ENCODE peak calls at places on chromosomes 3 and 15, in four cellular contexts. G is GM23248, Q is MM.1S, F is HCT116. O is an unnamed sample.

GRCh38 chr15:63553388-63553791 is 43.8 kb upstream of the FBXL22 start:
- DNase-seq in F (no peak), Q (no peak), G (peak; percentile 94), O (peak; percentile 61)

GRCh38 chr15:29102911-29103824 is 166.5 kb downstream of the NSMCE3 start:
- DNase-seq in Q (no peak), F (no peak), G (peak; percentile 65), O (no peak)

GRCh38 chr3:170909129-170909903 is 879 bp upstream of the EIF5A2 start:
- DNase-seq in Q (no peak), G (peak; percentile 89), F (no peak), O (peak; percentile 95)

GRCh38 chr3:80785475-80785874 is 976.0 kb downstream of the GBE1 start:
- DNase-seq in Q (peak; percentile 17), G (peak; percentile 9), F (no peak), O (peak; percentile 58)

GRCh38 chr15:58551764-58552504 is 120.1 kb downstream of the LIPC start:
- DNase-seq in G (peak; percentile 94), Q (no peak), F (no peak), O (peak; percentile 70)

GRCh38 chr3:150721285-150722130 is 17.8 kb upstream of the ERICH6 start:
- DNase-seq in G (peak; percentile 69), F (peak; percentile 45), Q (peak; percentile 73), O (peak; percentile 86)

GRCh38 chr15:53611145-53611920 is 148.1 kb downstream of the WDR72 start:
- DNase-seq in G (no peak), F (no peak), Q (no peak), O (peak; percentile 21)

GRCh38 chr3:33474895-33475294 is 34.7 kb upstream of the UBP1 start:
- DNase-seq in Q (no peak), F (no peak), G (no peak), O (no peak)

GRCh38 chr15:66757030-66757429 is 55.0 kb downstream of the SMAD6 start:
- DNase-seq in G (no peak), F (no peak), Q (no peak), O (no peak)

GRCh38 chr15:77830041-77830440 is 197.3 kb upstream of the LINGO1 start:
- DNase-seq in G (peak; percentile 71), Q (no peak), F (peak; percentile 6), O (no peak)

GRCh38 chr3:197942956-197943556 is 6.9 kb upstream of the RPL35A start:
- DNase-seq in F (peak; percentile 61), Q (peak; percentile 64), G (peak; percentile 68), O (peak; percentile 73)

GRCh38 chr15:36951747-36952247 is 148.6 kb downstream of the MEIS2 start:
- DNase-seq in Q (no peak), F (no peak), G (peak; percentile 85), O (peak; percentile 61)

GRCh38 chr3:32238027-32238815 is at the start of gene CMTM8:
- DNase-seq in Q (peak; percentile 74), G (peak; percentile 28), F (no peak), O (peak; percentile 78)

GRCh38 chr3:98529856-98530459 is 1.8 kb upstream of the GPR15 start:
- DNase-seq in F (no peak), Q (no peak), G (no peak), O (no peak)

DNA sequence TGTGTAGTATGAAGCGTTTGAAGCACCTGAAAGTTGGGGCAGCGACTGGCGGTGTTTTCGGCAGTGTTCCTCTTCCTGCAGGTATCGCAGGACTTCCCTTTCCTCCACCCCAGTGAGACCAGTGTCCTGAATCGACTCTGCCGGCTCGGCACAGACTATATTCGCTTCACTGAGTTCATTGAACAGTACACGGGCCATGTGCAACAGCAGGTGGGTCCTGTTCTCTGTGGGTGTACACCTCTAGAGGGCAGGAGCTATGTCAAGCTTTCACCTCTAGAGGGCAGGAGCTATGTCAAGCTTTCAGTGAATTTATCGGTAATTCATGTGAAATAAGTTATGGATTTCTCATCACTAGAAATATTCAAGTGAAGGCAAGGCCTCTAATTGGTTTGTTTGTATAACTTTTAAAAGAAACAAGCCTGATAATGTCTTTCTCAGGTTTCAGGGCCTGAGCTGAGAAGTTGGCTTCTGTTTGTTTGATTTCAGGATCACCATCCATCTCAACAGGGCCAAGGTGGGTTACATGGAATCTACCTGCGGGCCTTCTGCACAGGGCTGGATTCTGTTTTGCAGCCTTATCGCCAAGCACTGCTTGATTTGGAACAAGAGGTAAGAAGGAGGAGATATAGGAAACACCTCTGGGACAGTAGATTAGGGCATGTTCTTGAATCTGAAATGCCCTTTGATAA is 5.3 kb downstream of the TUBGCP4 start:
- DNase-seq in G (peak; percentile 61), F (peak; percentile 27), Q (peak; percentile 53), O (peak; percentile 69)
- TF ChIP-seq EZH2phosphoT487 in G (no peak), F (no peak), Q (no peak), O (no peak)

GRCh38 chr3:71662553-71662952 is 62.6 kb downstream of the EIF4E3 start:
- DNase-seq in Q (no peak), G (no peak), F (no peak), O (no peak)

GRCh38 chr3:71662056-71662455 is 63.1 kb downstream of the EIF4E3 start:
- DNase-seq in Q (no peak), G (no peak), F (no peak), O (no peak)

GRCh38 chr3:71652786-71653419 is 69.4 kb upstream of the FOXP1 start:
- DNase-seq in G (peak; percentile 74), Q (peak; percentile 39), F (peak; percentile 4), O (peak; percentile 76)

GRCh38 chr3:71659758-71660666 is 65.2 kb downstream of the EIF4E3 start:
- DNase-seq in Q (no peak), G (peak; percentile 24), F (no peak), O (no peak)

DNA sequence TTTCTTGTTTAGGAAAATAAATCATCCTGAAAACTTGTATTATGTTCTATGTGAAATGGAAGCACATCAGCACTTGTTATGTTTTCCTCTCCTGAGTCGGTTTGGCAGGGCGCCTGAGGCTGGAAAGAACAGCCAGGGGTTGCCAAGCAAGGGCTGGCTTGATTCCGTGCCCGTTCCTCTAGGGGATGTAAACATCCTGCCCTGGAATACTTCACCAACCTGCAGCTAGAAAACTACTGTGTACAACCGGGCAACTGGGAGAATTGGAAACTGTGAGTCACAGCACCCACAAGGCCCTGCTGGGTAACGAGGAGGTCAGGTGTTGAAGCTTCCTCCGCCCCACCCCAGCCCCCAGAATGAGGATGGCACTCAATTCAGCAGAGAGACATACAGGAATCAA is 67.1 kb downstream of the EIF4E3 start:
- DNase-seq in F (peak; percentile 7), G (peak; percentile 9), Q (no peak), O (peak; percentile 97)
- H3K4me1 ChIP-seq in F (peaks cover 8% of the 10 kb centered on the region), G (no peaks in the 10 kb centered on the region), Q (no peaks in the 10 kb centered on the region), O (peaks cover 12% of the 10 kb centered on the region)

GRCh38 chr15:38076806-38077205 is 142.4 kb downstream of the TMCO5A start:
- DNase-seq in G (no peak), F (no peak), Q (no peak), O (no peak)
- H2AFZ ChIP-seq in G (no peak overlapping the region), F (no peak overlapping the region), Q (no peak overlapping the region), O (no peak overlapping the region)

GRCh38 chr3:142263126-142263525 is 37.7 kb upstream of the GK5 start:
- DNase-seq in Q (no peak), F (no peak), G (peak; percentile 2), O (peak; percentile 63)

DNA sequence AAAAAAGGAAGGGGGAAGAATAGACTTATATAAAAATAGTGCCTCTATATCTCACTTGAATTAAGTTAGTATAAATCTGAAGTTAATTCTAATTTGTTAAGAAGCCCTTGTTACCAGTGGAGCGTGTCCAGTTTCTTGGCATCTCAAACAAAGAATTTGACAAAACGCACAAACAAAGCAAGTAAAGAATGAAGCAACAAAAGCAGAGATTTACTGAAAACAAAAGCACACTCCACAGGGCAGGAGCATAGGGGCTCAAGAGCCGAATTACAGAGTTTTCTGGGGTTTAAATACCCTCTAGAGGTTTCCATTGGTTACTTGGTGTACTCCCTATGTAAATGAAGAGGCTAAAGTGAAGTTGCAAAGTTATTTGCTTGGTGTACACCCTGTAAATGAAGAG is 34.0 kb upstream of the GK5 start:
- DNase-seq in G (no peak), F (no peak), Q (no peak), O (no peak)
- TF ChIP-seq EZH2phosphoT487 in G (no peak), F (no peak), Q (no peak), O (no peak)

GRCh38 chr3:45981321-45982038 is 14.1 kb downstream of the FYCO1 start:
- DNase-seq in Q (no peak), F (no peak), G (peak; percentile 46), O (no peak)
- H3K4me1 ChIP-seq in Q (peaks cover 41% of the 10 kb centered on the region), F (no peaks in the 10 kb centered on the region), G (peaks cover 26% of the 10 kb centered on the region), O (peaks cover 47% of the 10 kb centered on the region)

GRCh38 chr15:51189579-51190397 is 95.1 kb upstream of the TNFAIP8L3 start:
- DNase-seq in Q (no peak), G (no peak), F (no peak), O (no peak)
- H2AFZ ChIP-seq in Q (no peak overlapping the region), G (no peak overlapping the region), F (no peak overlapping the region), O (no peak overlapping the region)

GRCh38 chr3:187986514-187986934 is 167.4 kb upstream of the LPP start:
- DNase-seq in G (peak; percentile 96), Q (no peak), F (peak; percentile 19), O (peak; percentile 94)
- TF ChIP-seq EZH2phosphoT487 in G (no peak), Q (no peak), F (no peak), O (no peak)

GRCh38 chr15:40769310-40770146 is at the start of gene C15orf62:
- DNase-seq in F (no peak), G (peak; percentile 33), Q (no peak), O (peak; percentile 84)

GRCh38 chr15:40766906-40767837 is 2.6 kb upstream of the C15orf62 start:
- DNase-seq in F (no peak), Q (no peak), G (peak; percentile 57), O (peak; percentile 54)

GRCh38 chr15:40770147-40770721 is 454 bp downstream of the C15orf62 start:
- DNase-seq in Q (no peak), F (no peak), G (no peak), O (no peak)

GRCh38 chr15:40767838-40768491 is 1.8 kb upstream of the C15orf62 start:
- DNase-seq in F (no peak), Q (no peak), G (no peak), O (no peak)

DNA sequence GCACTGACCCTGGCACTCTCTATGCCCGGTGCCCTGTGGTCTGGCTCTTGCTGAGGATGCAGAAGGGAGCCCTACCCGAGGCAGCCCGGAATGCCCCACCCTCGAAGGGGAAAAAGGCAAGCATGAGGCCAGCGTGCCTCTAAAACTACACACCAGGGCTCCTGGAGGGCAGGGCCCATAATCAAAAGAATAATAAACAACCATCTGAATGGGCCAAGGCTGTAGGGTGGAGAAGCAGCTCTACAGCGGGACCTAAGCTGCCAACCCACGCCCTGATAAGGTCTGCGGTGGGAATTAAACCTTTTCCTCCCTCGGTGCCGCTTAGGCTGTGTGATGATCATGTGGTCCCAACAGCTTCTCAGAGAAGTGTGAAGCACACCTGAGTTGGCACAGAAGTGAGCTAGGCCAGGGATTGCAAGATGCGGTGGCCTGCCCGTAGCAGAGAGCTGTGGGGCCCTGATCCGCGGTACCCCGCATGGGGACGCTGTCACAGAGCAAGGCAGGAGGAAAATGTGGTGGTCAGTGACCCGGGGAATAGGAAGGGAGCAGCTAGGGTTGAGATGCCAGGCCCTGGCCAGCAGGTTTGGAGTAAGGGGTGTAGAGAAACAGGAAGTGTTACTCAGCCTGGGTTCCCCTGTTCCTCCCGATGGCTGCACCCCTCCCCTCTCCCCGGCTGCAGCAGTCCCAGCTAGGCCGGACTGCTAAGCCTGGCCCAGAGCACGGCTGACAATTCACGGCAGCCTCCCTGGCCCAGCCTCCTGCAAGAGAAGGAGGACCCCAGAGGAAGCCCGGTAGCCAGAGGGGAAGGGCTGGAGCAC is 1.1 kb upstream of the C15orf62 start:
- DNase-seq in F (no peak), Q (no peak), G (no peak), O (no peak)
- H3K4me1 ChIP-seq in F (peaks cover 62% of the 10 kb centered on the region), Q (peaks cover 17% of the 10 kb centered on the region), G (peaks cover 27% of the 10 kb centered on the region), O (peaks cover 49% of the 10 kb centered on the region)